ENCODE peak calls at places on chromosome X, in four cellular contexts. N is HepG2, Z is K562, T is GM12878. F is an unnamed sample.

GRCh38 chrX:48957477-48957826 is at the start of gene OTUD5:
- DNase-seq in N (peak; percentile 39), Z (peak; percentile 85), T (no peak), F (peak; percentile 64)

GRCh38 chrX:54447461-54447860 is 7.3 kb downstream of the TSR2 start:
- DNase-seq in T (no peak), N (no peak), Z (no peak), F (peak; percentile 49)

GRCh38 chrX:104330966-104331365 is 76.2 kb upstream of the ESX1 start:
- DNase-seq in T (no peak), N (no peak), Z (no peak), F (no peak)

GRCh38 chrX:53115550-53115874 is 21.6 kb downstream of the KANTR start:
- DNase-seq in T (no peak), N (no peak), Z (no peak), F (no peak)

GRCh38 chrX:50913520-50913919 is 3.0 kb downstream of the BMP15 start:
- DNase-seq in N (no peak), T (no peak), Z (no peak), F (no peak)

GRCh38 chrX:23134171-23134570 is 134.4 kb downstream of the DDX53 start:
- DNase-seq in N (no peak), T (no peak), Z (no peak), F (no peak)

GRCh38 chrX:150165776-150166610 is 197.1 kb upstream of the MAMLD1 start:
- DNase-seq in T (no peak), Z (no peak), N (no peak), F (no peak)

GRCh38 chrX:139106111-139106510 is 394.6 kb upstream of the FGF13 start:
- DNase-seq in Z (no peak), T (no peak), N (no peak), F (no peak)

GRCh38 chrX:137565921-137566745 is at the start of gene ZIC3:
- DNase-seq in Z (no peak), T (no peak), N (no peak), F (peak; percentile 90)

GRCh38 chrX:153526801-153527599 is 9.6 kb downstream of the ATP2B3 start:
- DNase-seq in Z (no peak), T (no peak), N (no peak), F (no peak)

GRCh38 chrX:27446423-27446822 is 16.7 kb downstream of the PPP4R3C start:
- DNase-seq in N (peak; percentile 49), T (no peak), Z (no peak), F (no peak)

GRCh38 chrX:7996414-7996813 is 69.2 kb upstream of the PNPLA4 start:
- DNase-seq in Z (peak; percentile 43), N (peak; percentile 28), T (no peak), F (peak; percentile 12)

GRCh38 chrX:30806187-30806728 is 82.8 kb downstream of the TAB3 start:
- DNase-seq in Z (no peak), N (no peak), T (no peak), F (no peak)

GRCh38 chrX:47078129-47079043 is at the start of gene RGN:
- DNase-seq in Z (no peak), N (peak; percentile 81), T (no peak), F (no peak)

GRCh38 chrX:42752730-42753129 is 25.2 kb downstream of the PPP1R2C start:
- DNase-seq in Z (no peak), T (no peak), N (no peak), F (no peak)

GRCh38 chrX:155949098-155949497 is 48.4 kb upstream of the IL9R start:
- DNase-seq in N (no peak), Z (no peak), T (no peak), F (no peak)

GRCh38 chrX:45598841-45599240 is 398.2 kb upstream of the DIPK2B start:
- DNase-seq in N (no peak), Z (no peak), T (no peak), F (no peak)

GRCh38 chrX:47877327-47877726 is 40.6 kb downstream of the ZNF81 start:
- DNase-seq in Z (no peak), N (no peak), T (peak; percentile 9), F (no peak)

GRCh38 chrX:24396236-24396929 is 35.9 kb downstream of the SUPT20HL1 start:
- DNase-seq in N (no peak), T (no peak), Z (no peak), F (no peak)

GRCh38 chrX:41045960-41046567 is 39.2 kb upstream of the USP9X start:
- DNase-seq in N (no peak), Z (peak; percentile 32), T (no peak), F (no peak)

GRCh38 chrX:119427024-119427794 is 28.1 kb downstream of the SLC25A43 start:
- DNase-seq in T (peak; percentile 28), N (no peak), Z (peak; percentile 66), F (no peak)
- TF ChIP-seq FOXK2 in T (no peak), N (no peak), Z (no peak), F (no peak)

GRCh38 chrX:122389005-122389404 is 795.1 kb upstream of the GRIA3 start:
- DNase-seq in T (no peak), N (no peak), Z (no peak), F (no peak)
- TF ChIP-seq FOXK2 in T (no peak), N (no peak), Z (no peak), F (no peak)

DNA sequence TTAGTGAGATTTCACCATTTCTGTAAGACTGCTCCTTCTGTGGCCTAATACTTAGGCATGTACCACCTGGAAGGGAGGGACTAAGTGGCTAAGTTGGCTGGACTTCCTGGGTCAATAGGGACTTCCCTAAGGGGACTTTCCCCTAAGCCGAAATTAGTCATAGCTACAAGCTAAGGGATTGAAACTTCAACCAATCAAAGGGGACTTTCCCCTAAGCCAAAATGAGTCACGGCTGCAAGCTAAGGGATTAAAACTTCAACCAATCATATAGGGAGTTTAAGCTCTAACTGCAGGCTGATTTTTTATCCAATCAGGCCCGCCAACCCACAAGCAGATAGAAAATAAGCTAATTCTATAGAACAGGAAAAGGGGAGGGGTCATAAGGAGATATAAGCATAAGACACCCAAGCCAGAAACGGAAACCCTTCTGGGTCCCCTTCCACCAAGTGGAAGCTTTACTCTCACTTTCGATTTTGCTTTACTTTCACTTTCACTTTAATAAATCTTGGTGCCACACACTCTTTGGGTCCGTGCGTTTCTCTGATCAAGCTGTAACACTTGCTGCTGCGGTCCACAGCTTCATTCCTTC is 382.8 kb downstream of the KLHL4 start:
- DNase-seq in N (no peak), T (peak; percentile 50), Z (no peak), F (no peak)
- TF ChIP-seq FOXK2 in N (no peak), T (no peak), Z (no peak), F (no peak)

GRCh38 chrX:38975368-38975767 is 174.1 kb downstream of the MID1IP1 start:
- DNase-seq in Z (no peak), N (no peak), T (no peak), F (no peak)
- TF ChIP-seq FOXK2 in Z (no peak), N (no peak), T (no peak), F (no peak)

GRCh38 chrX:134545524-134545923 is 85.6 kb downstream of the HPRT1 start:
- DNase-seq in N (no peak), T (no peak), Z (no peak), F (no peak)
- TF ChIP-seq FOXK2 in N (no peak), T (no peak), Z (no peak), F (no peak)

DNA sequence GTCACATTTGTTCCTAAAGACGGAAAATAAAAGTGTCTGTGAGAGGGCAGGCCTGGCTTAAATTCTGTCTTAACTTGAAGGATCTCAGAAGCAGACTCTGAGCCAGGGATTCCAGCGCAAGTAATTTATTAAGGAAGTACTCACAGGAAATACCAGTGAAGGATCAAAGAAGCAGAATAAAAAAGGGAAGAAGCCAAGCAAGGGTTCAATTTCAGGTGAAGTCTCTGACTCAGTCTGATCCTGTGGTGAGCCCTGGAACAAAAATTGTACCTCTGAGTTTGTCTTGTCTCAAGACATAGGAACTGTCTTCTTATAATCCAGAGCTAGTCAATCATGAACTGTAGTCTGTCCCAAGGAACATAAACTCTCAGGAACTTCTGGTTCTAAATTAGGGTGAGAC is 52.3 kb downstream of the IL1RAPL1 start:
- DNase-seq in N (no peak), T (no peak), Z (no peak), F (no peak)
- TF ChIP-seq FOXK2 in N (no peak), T (no peak), Z (no peak), F (no peak)

GRCh38 chrX:17758382-17758781 is 21.1 kb downstream of the SCML1 start:
- DNase-seq in T (no peak), Z (no peak), N (no peak), F (no peak)

DNA sequence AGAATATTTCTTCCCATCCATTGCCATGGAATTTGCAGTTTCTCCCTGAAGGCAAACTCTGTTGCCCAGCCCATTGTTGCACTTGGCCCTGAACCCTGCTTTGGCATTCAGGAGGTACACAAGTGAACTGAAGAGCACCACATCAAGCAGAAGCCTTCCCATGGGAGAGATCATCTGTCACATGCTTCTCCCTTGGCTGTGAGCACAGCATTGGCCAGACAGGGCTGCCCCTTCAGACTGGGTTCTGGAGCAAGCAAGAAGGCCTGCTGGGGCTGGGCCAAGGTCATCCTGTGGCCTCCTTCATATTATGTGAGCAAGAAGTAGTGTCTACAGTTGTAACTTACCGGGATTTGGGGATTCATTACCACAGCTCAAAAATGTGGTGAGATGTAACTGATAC is 22.7 kb downstream of the SCML1 start:
- DNase-seq in Z (no peak), T (no peak), N (no peak), F (no peak)
- TF ChIP-seq FOXK2 in Z (no peak), T (no peak), N (no peak), F (no peak)

GRCh38 chrX:69615779-69616519 is at the start of gene EDA:
- DNase-seq in N (peak; percentile 73), Z (peak; percentile 73), T (no peak), F (peak; percentile 87)

GRCh38 chrX:69615323-69615722 is 590 bp upstream of the EDA start:
- DNase-seq in T (no peak), N (no peak), Z (no peak), F (no peak)

GRCh38 chrX:69616520-69617203 is 749 bp downstream of the EDA start:
- DNase-seq in Z (no peak), N (peak; percentile 0), T (no peak), F (peak; percentile 17)

GRCh38 chrX:69614896-69615295 is 1.0 kb upstream of the EDA start:
- DNase-seq in N (no peak), T (no peak), Z (no peak), F (no peak)

DNA sequence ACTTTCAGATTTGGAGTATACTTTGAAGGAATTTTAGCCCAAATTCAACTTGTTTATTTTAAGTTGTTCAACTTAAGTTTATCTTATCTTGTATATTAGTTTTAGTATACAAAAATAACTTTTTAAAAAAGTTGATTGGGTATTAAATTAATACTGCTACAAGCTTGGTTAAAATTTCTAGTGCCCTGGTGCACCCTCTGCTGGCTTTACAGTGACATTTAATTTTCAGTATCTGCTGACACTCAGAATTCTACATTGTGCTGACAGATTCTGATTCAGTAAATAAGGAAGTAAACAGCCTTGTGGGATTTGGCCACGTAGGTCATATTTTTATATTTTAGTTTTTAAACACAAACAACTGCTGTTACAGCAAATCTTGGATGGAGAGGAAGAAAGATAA is 2.9 kb downstream of the EDA start:
- DNase-seq in T (no peak), N (peak; percentile 19), Z (peak; percentile 3), F (peak; percentile 14)
- TF ChIP-seq FOXK2 in T (no peak), N (no peak), Z (no peak), F (no peak)

F was measured in HEK293T.